ENCODE peak calls at places on chromosomes 12 and 14, in four cellular contexts. V is neural progenitor cell, Q is astrocyte, W is H1. Z is an unnamed sample.

GRCh38 chr14:103281496-103282231 is 52.4 kb upstream of the EIF5 start:
- DNase-seq in V (peak), Q (peak), W (no peak), Z (no peak)

GRCh38 chr14:39393289-39393688 is 38.9 kb downstream of the FBXO33 start:
- DNase-seq in V (no peak), Q (no peak), W (no peak), Z (no peak)

GRCh38 chr14:91335191-91336092 is 82.2 kb downstream of the CCDC88C start:
- DNase-seq in V (no peak), Q (no peak), W (no peak), Z (no peak)

GRCh38 chr12:67276469-67276868 is 7.3 kb downstream of the CAND1 start:
- DNase-seq in V (no peak), Q (peak), W (no peak), Z (no peak)

GRCh38 chr12:19957578-19957977 is 410.8 kb upstream of the PDE3A start:
- DNase-seq in V (no peak), Q (no peak), W (no peak), Z (no peak)

GRCh38 chr12:10501031-10501430 is 4.7 kb upstream of the EIF2S3B start:
- DNase-seq in V (no peak), Q (no peak), W (no peak), Z (no peak)

GRCh38 chr12:94730846-94731245 is 80.5 kb upstream of the TMCC3 start:
- DNase-seq in V (peak), Q (no peak), W (no peak), Z (no peak)

GRCh38 chr14:31127690-31128089 is 79.9 kb downstream of the HECTD1 start:
- DNase-seq in V (no peak), Q (no peak), W (no peak), Z (no peak)

GRCh38 chr12:120944645-120945217 is 33.6 kb upstream of the HNF1A start:
- DNase-seq in V (peak), Q (no peak), W (peak), Z (peak)

GRCh38 chr12:75041481-75041880 is 168.2 kb downstream of the KCNC2 start:
- DNase-seq in V (no peak), Q (no peak), W (no peak), Z (no peak)

GRCh38 chr12:117284160-117284559 is 77.3 kb downstream of the NOS1 start:
- DNase-seq in V (no peak), Q (no peak), W (no peak), Z (no peak)

DNA sequence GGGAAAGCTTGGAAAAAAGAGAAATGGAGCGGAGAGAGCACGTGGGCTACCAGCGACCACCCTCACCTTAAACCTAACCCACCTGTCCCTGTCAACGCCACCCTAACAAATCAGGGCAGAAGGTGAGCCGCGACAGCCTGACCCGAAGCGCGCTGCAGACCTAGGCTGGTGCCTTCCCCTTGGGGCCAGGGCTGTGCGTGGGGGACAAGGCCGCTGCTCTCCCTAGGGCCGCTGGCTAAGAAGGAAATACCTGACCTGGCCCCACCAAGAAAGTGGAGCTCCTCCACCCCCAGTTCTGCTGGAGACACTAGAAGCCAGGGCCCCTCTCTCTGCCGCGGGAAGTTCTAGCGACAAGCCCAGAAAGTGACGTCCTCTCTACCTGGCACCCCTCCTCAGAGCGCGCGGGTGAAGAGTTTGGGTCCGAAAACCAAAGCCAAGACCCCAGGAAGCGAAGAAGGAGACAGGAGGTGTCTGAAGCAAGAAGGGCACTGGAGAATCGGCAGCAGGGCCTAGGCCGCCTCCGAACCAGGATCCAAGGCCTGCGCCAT is 7.5 kb downstream of the SIX1 start:
- DNase-seq in V (no peak), Q (no peak), W (no peak), Z (no peak)
- TF ChIP-seq EZH2 in V (peak), Q (no peak), W (no peak), Z (no peak)

GRCh38 chr12:90069711-90070110 is 361.1 kb upstream of the ATP2B1 start:
- DNase-seq in V (no peak), Q (no peak), W (no peak), Z (no peak)

GRCh38 chr12:90062799-90063198 is 354.2 kb upstream of the ATP2B1 start:
- DNase-seq in V (no peak), Q (no peak), W (no peak), Z (no peak)

GRCh38 chr12:90065301-90065801 is 356.7 kb upstream of the ATP2B1 start:
- DNase-seq in V (no peak), Q (no peak), W (no peak), Z (no peak)

GRCh38 chr12:90064759-90065158 is 356.1 kb upstream of the ATP2B1 start:
- DNase-seq in V (no peak), Q (peak), W (no peak), Z (no peak)

DNA sequence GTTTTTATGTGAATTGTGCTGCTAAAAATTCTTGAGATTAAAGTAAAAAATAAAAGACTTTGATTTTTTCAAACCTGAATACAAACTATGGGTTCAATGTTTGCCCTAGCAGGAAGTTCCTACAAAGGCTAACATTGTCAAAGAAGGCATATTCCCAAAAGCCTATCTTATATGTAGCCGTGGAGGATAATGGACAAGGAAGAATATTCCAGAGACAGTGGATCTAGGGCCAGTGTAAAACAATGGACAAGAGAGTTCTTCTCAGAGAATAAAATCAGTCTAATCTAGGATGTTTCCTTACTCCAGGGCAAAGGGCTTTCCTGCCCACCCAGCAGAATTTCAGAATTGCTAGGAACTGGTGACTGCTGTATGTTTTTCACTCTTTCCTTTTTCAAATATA is 359.2 kb upstream of the ATP2B1 start:
- DNase-seq in V (no peak), Q (no peak), W (no peak), Z (no peak)
- H3K9ac ChIP-seq in V (no peak), Q (no peak), W (no peak), Z (no peak)

DNA sequence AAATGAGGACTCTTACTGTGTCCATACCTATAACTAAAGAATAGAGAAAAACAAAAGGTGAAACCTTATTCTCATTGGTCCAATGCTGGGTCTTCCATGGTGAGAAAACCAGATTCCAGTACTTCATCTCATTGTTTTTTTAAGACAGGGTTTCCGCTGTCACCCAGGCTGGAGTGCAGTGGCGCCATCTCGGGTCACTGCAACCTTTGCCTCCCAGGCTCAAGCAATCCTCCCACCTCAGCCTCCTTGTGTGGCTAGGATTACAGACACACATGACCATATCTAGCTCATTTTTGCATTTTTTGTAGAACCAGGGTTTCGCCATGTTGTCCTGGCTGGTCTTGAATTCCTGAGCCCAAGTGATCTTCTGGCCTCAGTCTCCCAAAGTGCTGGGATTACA is 13.3 kb downstream of the RBM23 start:
- DNase-seq in V (no peak), Q (no peak), W (no peak), Z (no peak)
- TF ChIP-seq EZH2 in V (no peak), Q (no peak), W (no peak), Z (no peak)

GRCh38 chr14:85532981-85533820 is 3.3 kb downstream of the FLRT2 start:
- DNase-seq in V (peak), Q (peak), W (no peak), Z (no peak)
- H3K9ac ChIP-seq in V (no peak), Q (peak), W (peak), Z (no peak)

GRCh38 chr14:28766505-28767238 is at the start of gene FOXG1:
- DNase-seq in V (peak), Q (no peak), W (no peak), Z (no peak)

GRCh38 chr14:28768549-28768870 is 1.9 kb downstream of the FOXG1 start:
- DNase-seq in V (no peak), Q (no peak), W (no peak), Z (no peak)

GRCh38 chr14:28767239-28767850 is 758 bp downstream of the FOXG1 start:
- DNase-seq in V (no peak), Q (no peak), W (no peak), Z (no peak)

GRCh38 chr14:28769358-28769757 is 2.8 kb downstream of the FOXG1 start:
- DNase-seq in V (no peak), Q (no peak), W (no peak), Z (no peak)

GRCh38 chr14:28767851-28768548 is 1.4 kb downstream of the FOXG1 start:
- DNase-seq in V (peak), Q (no peak), W (no peak), Z (no peak)
- TF ChIP-seq EZH2 in V (peak), Q (peak), W (peak), Z (no peak)

GRCh38 chr12:14417717-14418116 is 52.2 kb downstream of the ATF7IP start:
- DNase-seq in V (peak), Q (peak), W (peak), Z (peak)

GRCh38 chr12:14418526-14418925 is 53.0 kb downstream of the ATF7IP start:
- DNase-seq in V (no peak), Q (peak), W (no peak), Z (no peak)

GRCh38 chr12:14410841-14411569 is 45.5 kb downstream of the ATF7IP start:
- DNase-seq in V (no peak), Q (peak), W (no peak), Z (no peak)

DNA sequence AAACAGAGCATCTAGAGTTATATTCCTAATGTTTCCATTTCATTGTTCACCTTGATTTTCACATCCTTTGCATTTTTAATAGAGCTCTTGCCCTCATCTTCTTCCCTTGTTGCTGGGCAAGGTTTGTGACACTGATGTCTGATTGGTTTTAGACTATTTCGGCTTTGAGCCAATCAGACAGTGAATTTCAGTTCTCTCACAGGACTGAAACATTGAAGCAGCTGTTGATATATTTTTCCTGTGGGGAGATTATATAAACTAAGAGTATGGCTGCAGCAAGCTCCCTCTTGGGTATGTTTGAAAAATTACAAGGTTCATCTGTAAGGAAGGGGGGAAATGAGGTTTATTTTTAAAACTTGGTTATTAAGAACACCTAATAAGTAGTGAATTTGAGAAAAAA is 51.2 kb downstream of the ATF7IP start:
- DNase-seq in V (peak), Q (peak), W (no peak), Z (peak)
- H3K9ac ChIP-seq in V (no peak), Q (no peak), W (no peak), Z (no peak)

GRCh38 chr12:130158775-130159100 is 3.5 kb upstream of the FZD10 start:
- DNase-seq in V (peak), Q (no peak), W (no peak), Z (no peak)

GRCh38 chr12:130161261-130162231 is 718 bp upstream of the FZD10 start:
- DNase-seq in V (peak), Q (peak), W (peak), Z (no peak)

GRCh38 chr12:130162267-130162666 is at the start of gene FZD10:
- DNase-seq in V (peak), Q (no peak), W (no peak), Z (no peak)

GRCh38 chr12:130160306-130160705 is 2.0 kb upstream of the FZD10 start:
- DNase-seq in V (no peak), Q (no peak), W (no peak), Z (no peak)

GRCh38 chr12:130160711-130161231 is 1.5 kb upstream of the FZD10 start:
- DNase-seq in V (peak), Q (no peak), W (no peak), Z (no peak)
- TF ChIP-seq EZH2 in V (peak), Q (peak), W (peak), Z (no peak)

DNA sequence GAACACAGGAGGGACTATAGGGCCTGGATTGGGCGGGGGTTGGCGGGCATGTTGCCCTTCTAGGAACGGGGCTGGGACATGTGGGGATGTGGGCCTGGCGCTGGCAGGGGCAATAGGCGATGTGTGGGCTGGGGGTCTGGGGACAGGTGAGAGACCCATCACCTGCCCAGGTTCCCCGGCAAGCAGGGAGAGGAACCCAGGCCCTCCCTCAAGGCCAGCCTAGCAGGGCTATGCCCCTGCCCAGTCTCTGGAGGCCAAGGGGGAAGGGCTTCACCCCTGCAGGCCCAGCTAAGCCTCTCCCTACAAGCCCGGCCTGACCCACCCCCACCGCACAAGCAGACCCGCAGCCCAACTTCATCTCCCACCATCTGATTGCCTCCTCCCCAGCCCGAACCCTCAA is 6.6 kb downstream of the JAG2 start:
- DNase-seq in V (no peak), Q (no peak), W (no peak), Z (no peak)
- H3K9ac ChIP-seq in V (no peak), Q (no peak), W (no peak), Z (no peak)

Z was measured in DND-41.